ENCODE peak calls at places on chromosomes 13 and 19, in nine cellular contexts. X is stomach, N is esophagus squamous epithelium, K is suprapubic skin, S is transverse colon, I is Peyer's patch, Q is K562, O is body of pancreas, F is ovary. G is an unnamed sample.

GRCh38 chr13:44403720-44404063 is 30.1 kb downstream of the SERP2 start:
- DNase-seq in N (no peak), F (no peak), O (no peak), I (no peak), X (no peak), K (no peak), S (no peak), Q (no peak), G (no peak)

GRCh38 chr19:50427997-50428425 is 4.7 kb upstream of the MYBPC2 start:
- DNase-seq in N (peak; percentile 44), F (peak; percentile 77), I (peak; percentile 92), Q (no peak), K (peak; percentile 89), S (peak; percentile 81), O (peak; percentile 90), X (peak; percentile 92), G (peak; percentile 43)

GRCh38 chr19:35715355-35715809 is 2.4 kb upstream of the KMT2B start:
- DNase-seq in F (no peak), N (no peak), S (no peak), K (no peak), X (no peak), I (no peak), O (no peak), Q (no peak), G (no peak)

GRCh38 chr19:20154636-20155035 is 12.4 kb upstream of the ZNF486 start:
- DNase-seq in X (peak; percentile 27), S (no peak), Q (no peak), K (no peak), F (no peak), O (no peak), N (no peak), I (no peak), G (no peak)

GRCh38 chr13:24071423-24072075 is 89.0 kb upstream of the SPATA13 start:
- DNase-seq in O (no peak), Q (no peak), I (no peak), X (no peak), N (no peak), K (no peak), F (no peak), S (no peak), G (no peak)

GRCh38 chr13:113857531-113858195 is 6.2 kb downstream of the GAS6 start:
- DNase-seq in K (peak; percentile 49), X (peak; percentile 26), S (no peak), F (peak; percentile 12), N (no peak), I (no peak), O (peak; percentile 0), Q (no peak), G (peak; percentile 11)

GRCh38 chr13:40692946-40693345 is 26.5 kb upstream of the FOXO1 start:
- DNase-seq in Q (no peak), O (no peak), X (no peak), I (no peak), S (no peak), K (no peak), F (no peak), N (no peak), G (no peak)

GRCh38 chr13:103351035-103351828 is 285.0 kb upstream of the SLC10A2 start:
- DNase-seq in S (peak; percentile 10), Q (no peak), N (no peak), K (no peak), O (peak; percentile 11), X (no peak), I (no peak), F (no peak), G (no peak)

GRCh38 chr19:10317857-10318462 is 2.1 kb upstream of the FDX2 start:
- DNase-seq in F (no peak), O (no peak), Q (no peak), N (no peak), S (no peak), X (no peak), K (no peak), I (no peak), G (no peak)

GRCh38 chr19:10318807-10319426 is 3.1 kb upstream of the FDX2 start:
- DNase-seq in K (no peak), F (no peak), N (no peak), X (no peak), O (no peak), Q (no peak), S (no peak), I (no peak), G (no peak)

GRCh38 chr19:10317045-10317856 is 1.4 kb upstream of the FDX2 start:
- DNase-seq in N (no peak), X (no peak), Q (no peak), F (no peak), O (no peak), S (no peak), I (no peak), K (no peak), G (no peak)

GRCh38 chr19:10315335-10316214 is at the start of gene FDX2:
- DNase-seq in F (peak; percentile 91), I (peak; percentile 94), Q (peak; percentile 91), S (peak; percentile 92), X (peak; percentile 91), N (no peak), K (peak; percentile 92), O (peak; percentile 92), G (peak; percentile 78)

DNA sequence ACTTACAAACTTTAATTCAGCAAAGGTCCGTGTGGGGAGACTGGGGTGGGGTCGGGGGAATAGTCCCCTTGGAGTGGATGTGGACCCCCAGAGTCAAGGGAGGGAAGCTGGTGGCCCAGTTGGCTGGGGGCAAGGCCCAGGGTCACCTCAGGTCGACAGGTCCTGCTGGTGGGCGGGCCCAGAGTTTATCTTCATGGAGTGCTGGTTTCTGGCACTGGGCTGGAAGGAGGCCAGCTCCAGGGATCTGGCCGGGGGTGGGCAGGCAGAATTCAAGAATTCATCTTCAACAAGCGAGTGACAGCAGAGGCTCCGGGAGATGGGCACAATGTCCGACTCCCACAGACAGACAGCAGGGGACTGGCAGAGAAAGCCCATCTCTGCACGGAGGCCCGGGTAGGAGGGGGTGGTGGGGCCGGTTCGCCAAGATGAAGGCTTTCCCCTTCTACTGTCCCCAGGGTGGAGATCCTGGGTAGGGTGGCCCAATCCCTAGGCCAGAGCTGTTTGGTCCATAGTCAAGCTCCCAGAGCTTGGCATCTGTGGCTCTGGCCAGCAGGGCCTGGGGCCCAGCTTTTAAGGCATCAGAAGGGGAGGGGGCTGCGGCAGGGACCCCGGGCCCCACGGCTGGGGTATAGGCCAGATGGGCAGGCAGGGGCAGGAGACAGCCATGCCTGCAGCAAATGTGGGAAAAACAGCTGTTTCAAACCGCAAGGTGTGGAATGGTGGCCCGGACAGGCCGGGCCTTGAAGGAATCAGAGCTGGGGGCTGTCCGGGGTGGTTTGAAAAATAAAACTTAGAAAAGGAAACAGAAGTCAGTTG is 622 bp upstream of the FDX2 start:
- DNase-seq in N (no peak), X (no peak), I (no peak), K (no peak), F (no peak), S (no peak), Q (peak; percentile 84), O (no peak), G (no peak)
- H3K4me3 ChIP-seq in N (no peak overlapping the region), X (peak overlapping the region; percentile 97), I (peak overlapping the region; percentile 54), K (peak overlapping the region; percentile 85), F (no peak overlapping the region), S (peak overlapping the region; percentile 82), Q (peak overlapping the region; percentile 82), O (no peak overlapping the region), G (no peak overlapping the region)

DNA sequence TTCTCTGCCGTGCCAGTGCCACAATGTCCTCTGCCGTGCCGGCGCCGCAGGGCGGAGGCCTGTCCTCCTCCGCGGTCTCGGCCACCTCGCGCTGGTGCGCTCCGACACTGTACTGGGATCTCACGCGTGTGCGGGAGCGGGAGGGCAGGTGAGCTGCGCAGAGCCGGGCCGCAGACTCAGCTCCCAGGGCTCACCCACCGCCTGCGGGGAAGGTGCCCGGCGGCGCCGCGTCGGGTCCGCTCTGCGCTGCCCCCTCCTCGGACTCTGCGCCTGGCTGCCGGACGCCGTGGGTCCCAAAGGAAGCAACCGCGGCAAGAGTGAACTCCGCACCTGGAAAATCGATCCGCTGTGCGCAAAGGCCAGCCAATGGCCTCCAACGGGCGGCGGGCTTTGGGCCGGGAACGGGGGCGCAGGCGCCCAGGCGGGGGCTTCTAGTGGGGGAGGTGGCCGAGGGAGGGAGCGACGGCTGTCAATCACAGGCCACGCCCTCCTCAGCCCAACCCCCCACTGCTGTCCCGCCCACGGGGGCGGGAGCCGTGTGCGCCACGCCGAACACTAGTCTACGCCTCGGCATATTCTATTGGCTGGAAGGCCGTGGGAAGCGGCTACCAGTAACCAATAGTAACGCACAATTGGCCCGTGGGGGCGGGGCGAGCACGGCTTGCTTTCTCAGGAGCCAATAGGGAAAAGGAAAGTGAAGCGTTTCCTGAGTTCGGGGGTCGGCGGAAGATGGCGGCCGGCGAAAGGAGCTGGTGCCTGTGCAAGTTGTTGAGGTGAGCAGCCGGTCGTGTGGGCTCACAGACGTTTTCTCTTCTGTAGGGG is at the start of gene ALG11:
- DNase-seq in N (peak; percentile 89), O (peak; percentile 99), X (peak; percentile 100), S (peak; percentile 100), I (peak; percentile 100), Q (peak; percentile 97), K (peak; percentile 100), F (peak; percentile 99), G (peak; percentile 100)
- TF ChIP-seq POLR2A in N (no peak), O (peak; percentile 79), X (no peak), S (peak; percentile 58), I (peak; percentile 45), Q (peak; percentile 86), K (no peak), F (peak; percentile 28), G (no peak)

GRCh38 chr19:15429825-15430467 is 11.2 kb upstream of the AKAP8L start:
- DNase-seq in K (no peak), Q (no peak), O (no peak), X (no peak), I (no peak), N (no peak), S (no peak), F (no peak), G (no peak)

GRCh38 chr19:15432018-15432494 is 13.3 kb upstream of the AKAP8L start:
- DNase-seq in X (no peak), K (peak; percentile 64), F (no peak), I (no peak), N (no peak), O (no peak), S (no peak), Q (peak; percentile 23), G (no peak)

GRCh38 chr19:15431396-15432017 is 12.7 kb upstream of the AKAP8L start:
- DNase-seq in X (no peak), O (no peak), Q (peak; percentile 16), K (no peak), F (no peak), N (no peak), I (no peak), S (no peak), G (no peak)

GRCh38 chr19:15428956-15429824 is 10.4 kb upstream of the AKAP8L start:
- DNase-seq in F (no peak), I (no peak), Q (no peak), S (no peak), N (no peak), O (no peak), K (no peak), X (no peak), G (no peak)

DNA sequence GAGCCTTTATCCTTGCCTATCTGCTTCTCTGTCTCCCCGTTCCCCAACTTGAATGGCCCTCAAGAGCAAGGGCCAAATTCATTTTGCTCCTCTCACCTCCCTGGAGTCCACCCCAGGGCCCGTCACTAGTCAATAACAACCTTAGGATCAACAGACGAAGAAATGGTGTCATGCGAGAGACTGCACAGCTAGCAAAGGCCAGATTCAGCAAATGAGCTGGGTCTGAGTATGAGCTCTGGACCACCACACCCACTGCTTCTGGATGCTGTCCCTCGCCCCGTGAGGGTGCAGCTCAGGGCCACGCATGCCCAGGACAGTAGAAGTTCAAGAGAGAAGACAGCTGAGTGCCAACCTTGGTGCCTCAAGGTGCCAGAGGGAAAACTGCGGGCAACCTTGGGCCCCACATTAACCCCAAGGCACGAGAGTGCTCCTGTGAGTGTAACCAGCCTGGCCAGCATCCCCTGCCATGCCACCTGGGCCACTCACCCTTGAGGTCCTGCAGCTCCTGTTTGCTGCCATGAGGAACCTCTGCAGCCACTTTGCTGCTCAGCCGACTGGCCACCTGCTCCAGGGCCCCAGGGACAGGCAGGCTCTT is 11.8 kb upstream of the AKAP8L start:
- DNase-seq in N (no peak), Q (no peak), K (no peak), F (no peak), X (no peak), S (no peak), I (no peak), O (no peak), G (no peak)
- H3K4me3 ChIP-seq in N (no peak overlapping the region), Q (no peak overlapping the region), K (peak overlapping the region; percentile 95), F (no peak overlapping the region), X (peak overlapping the region; percentile 99), S (no peak overlapping the region), I (no peak overlapping the region), O (no peak overlapping the region), G (no peak overlapping the region)

GRCh38 chr19:44747739-44748425 is 626 bp upstream of the BCL3 start:
- DNase-seq in O (peak; percentile 78), N (no peak), F (peak; percentile 78), K (peak; percentile 89), I (peak; percentile 82), X (peak; percentile 69), S (peak; percentile 84), Q (no peak), G (peak; percentile 64)

GRCh38 chr19:44745887-44746600 is 2.5 kb upstream of the BCL3 start:
- DNase-seq in X (no peak), F (no peak), I (peak; percentile 36), K (no peak), Q (no peak), S (no peak), N (no peak), O (no peak), G (no peak)

GRCh38 chr19:44746616-44746945 is 1.9 kb upstream of the BCL3 start:
- DNase-seq in K (no peak), N (no peak), F (peak; percentile 47), O (no peak), S (no peak), X (no peak), I (peak; percentile 46), Q (no peak), G (no peak)

GRCh38 chr19:44748426-44749254 is at the start of gene BCL3:
- DNase-seq in X (peak; percentile 80), S (peak; percentile 90), F (peak; percentile 81), K (peak; percentile 77), N (no peak), O (peak; percentile 81), I (peak; percentile 90), Q (peak; percentile 69), G (peak; percentile 65)

DNA sequence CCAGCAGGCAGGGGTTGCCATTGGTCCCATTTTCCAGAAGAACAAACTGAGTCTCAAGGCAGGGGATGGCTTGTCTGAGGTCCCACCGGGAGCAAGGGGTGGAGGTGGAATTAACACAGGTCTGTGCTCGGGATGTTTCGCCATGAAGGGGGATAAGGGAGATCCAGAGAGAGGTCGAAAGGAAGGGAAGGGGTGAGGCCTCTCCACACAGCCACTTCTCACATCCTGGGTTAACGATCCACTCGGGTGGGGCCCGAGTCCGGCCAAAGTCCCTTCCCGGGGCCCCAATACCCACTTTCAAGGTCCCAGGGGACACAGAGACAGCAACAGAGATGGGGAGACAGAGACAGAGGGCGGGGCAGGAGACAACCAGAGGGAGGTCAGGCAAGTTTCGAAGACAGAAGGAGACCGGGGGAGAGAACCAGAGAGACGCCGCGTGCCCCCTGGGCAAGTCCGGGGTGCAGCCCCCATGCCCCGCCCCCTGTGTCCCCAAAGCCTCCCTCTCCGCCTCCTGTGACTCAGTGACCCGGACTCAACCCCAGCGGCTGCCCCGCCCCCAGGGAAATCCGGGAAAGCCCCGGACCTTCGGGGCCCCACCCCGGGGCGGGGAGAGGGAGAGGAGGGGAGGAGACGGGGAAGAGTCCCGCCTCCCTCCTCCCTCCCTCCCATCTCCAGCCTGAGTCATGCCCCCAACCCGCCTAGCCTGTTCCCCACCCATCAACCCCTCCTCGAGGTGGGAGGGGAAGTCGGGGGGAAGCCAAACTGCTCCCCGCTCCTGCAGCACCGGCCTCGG is 1.4 kb upstream of the BCL3 start:
- DNase-seq in X (peak; percentile 93), Q (peak; percentile 93), N (peak; percentile 70), F (peak; percentile 97), K (peak; percentile 97), I (peak; percentile 97), S (peak; percentile 97), O (peak; percentile 94), G (peak; percentile 97)
- TF ChIP-seq POLR2A in X (no peak), Q (no peak), N (no peak), F (peak; percentile 13), K (no peak), I (peak; percentile 89), S (no peak), O (no peak), G (peak; percentile 64)

G was measured in uterus.